ENCODE peak calls at places on chromosomes 11 and 22, in six cellular contexts. One of them, this sample, is unnamed.
A peak's percentile ranks its signal among the peaks of the same experiment; 100 is the strongest.

GRCh38 chr11:26283852-26284421 is 48.0 kb upstream of the ANO3 start:
- DNase-seq in GM12878: no peak
- DNase-seq in A549: no peak
- DNase-seq in K562: no peak
- DNase-seq in endothelial cell of umbilical vein: no peak
- DNase-seq in HepG2: no peak
- DNase-seq in this sample: no peak

GRCh38 chr22:46433318-46433717 is 97.8 kb downstream of the TRMU start:
- DNase-seq in GM12878: no peak
- DNase-seq in A549: no peak
- DNase-seq in K562: no peak
- DNase-seq in endothelial cell of umbilical vein: no peak
- DNase-seq in HepG2: no peak
- DNase-seq in this sample: peak; percentile 20

GRCh38 chr11:10371926-10372641 is 67.2 kb downstream of the ADM start:
- DNase-seq in GM12878: no peak
- DNase-seq in A549: no peak
- DNase-seq in K562: no peak
- DNase-seq in endothelial cell of umbilical vein: no peak
- DNase-seq in HepG2: no peak
- DNase-seq in this sample: no peak

GRCh38 chr22:40479126-40479800 is 108.9 kb downstream of the SGSM3 start:
- DNase-seq in GM12878: no peak
- DNase-seq in A549: no peak
- DNase-seq in K562: no peak
- DNase-seq in endothelial cell of umbilical vein: no peak
- DNase-seq in HepG2: no peak
- DNase-seq in this sample: no peak

GRCh38 chr22:20464096-20464614 is 26.5 kb upstream of the SCARF2 start:
- DNase-seq in GM12878: no peak
- DNase-seq in A549: no peak
- DNase-seq in K562: no peak
- DNase-seq in endothelial cell of umbilical vein: no peak
- DNase-seq in HepG2: no peak
- DNase-seq in this sample: no peak

GRCh38 chr11:114358711-114359110 is 41.6 kb downstream of the C11orf71 start:
- DNase-seq in GM12878: no peak
- DNase-seq in A549: no peak
- DNase-seq in K562: no peak
- DNase-seq in endothelial cell of umbilical vein: peak; percentile 21
- DNase-seq in HepG2: no peak
- DNase-seq in this sample: peak; percentile 48

GRCh38 chr11:127334466-127334865 is 333.9 kb upstream of the KIRREL3 start:
- DNase-seq in GM12878: no peak
- DNase-seq in A549: no peak
- DNase-seq in K562: no peak
- DNase-seq in endothelial cell of umbilical vein: no peak
- DNase-seq in HepG2: no peak
- DNase-seq in this sample: no peak

GRCh38 chr11:79007811-79008294 is 433.0 kb downstream of the TENM4 start:
- DNase-seq in GM12878: no peak
- DNase-seq in A549: no peak
- DNase-seq in K562: no peak
- DNase-seq in endothelial cell of umbilical vein: no peak
- DNase-seq in HepG2: no peak
- DNase-seq in this sample: no peak

GRCh38 chr22:50184004-50184461 is 1.7 kb upstream of the TRABD start:
- DNase-seq in GM12878: no peak
- DNase-seq in A549: peak; percentile 49
- DNase-seq in K562: no peak
- DNase-seq in endothelial cell of umbilical vein: no peak
- DNase-seq in HepG2: peak; percentile 55
- DNase-seq in this sample: no peak

GRCh38 chr22:17501679-17502285 is 61.5 kb upstream of the SLC25A18 start:
- DNase-seq in GM12878: peak; percentile 57
- DNase-seq in A549: peak; percentile 67
- DNase-seq in K562: peak; percentile 51
- DNase-seq in endothelial cell of umbilical vein: peak; percentile 79
- DNase-seq in HepG2: peak; percentile 63
- DNase-seq in this sample: peak; percentile 76

GRCh38 chr11:113615773-113616172 is 90.3 kb downstream of the TMPRSS5 start:
- DNase-seq in GM12878: no peak
- DNase-seq in A549: no peak
- DNase-seq in K562: no peak
- DNase-seq in endothelial cell of umbilical vein: no peak
- DNase-seq in HepG2: no peak
- DNase-seq in this sample: no peak

GRCh38 chr22:46636221-46637002 is 16.2 kb downstream of the GRAMD4 start:
- DNase-seq in GM12878: no peak
- DNase-seq in A549: no peak
- DNase-seq in K562: no peak
- DNase-seq in endothelial cell of umbilical vein: no peak
- DNase-seq in HepG2: no peak
- DNase-seq in this sample: no peak

GRCh38 chr22:19543970-19544708 is 19.9 kb upstream of the CLDN5 start:
- DNase-seq in GM12878: no peak
- DNase-seq in A549: no peak
- DNase-seq in K562: peak; percentile 22
- DNase-seq in endothelial cell of umbilical vein: no peak
- DNase-seq in HepG2: peak; percentile 28
- DNase-seq in this sample: no peak

GRCh38 chr11:71580057-71581003 is 2.3 kb downstream of the KRTAP5-11 start:
- DNase-seq in GM12878: no peak
- DNase-seq in A549: peak; percentile 69
- DNase-seq in K562: peak; percentile 72
- DNase-seq in endothelial cell of umbilical vein: peak; percentile 63
- DNase-seq in HepG2: peak; percentile 58
- DNase-seq in this sample: peak; percentile 53

GRCh38 chr22:40583058-40583741 is 53.3 kb downstream of the MRTFA start:
- DNase-seq in GM12878: no peak
- DNase-seq in A549: no peak
- DNase-seq in K562: no peak
- DNase-seq in endothelial cell of umbilical vein: no peak
- DNase-seq in HepG2: no peak
- DNase-seq in this sample: no peak

GRCh38 chr11:42407379-42407778 is 904.4 kb upstream of the API5 start:
- DNase-seq in GM12878: no peak
- DNase-seq in A549: no peak
- DNase-seq in K562: no peak
- DNase-seq in endothelial cell of umbilical vein: peak; percentile 13
- DNase-seq in HepG2: no peak
- DNase-seq in this sample: peak; percentile 14

GRCh38 chr22:39349967-39350802 is at the start of gene SYNGR1:
- DNase-seq in GM12878: no peak
- DNase-seq in A549: no peak
- DNase-seq in K562: no peak
- DNase-seq in endothelial cell of umbilical vein: no peak
- DNase-seq in HepG2: no peak
- DNase-seq in this sample: no peak

GRCh38 chr22:23774114-23774921 is 1.7 kb downstream of the MMP11 start:
- DNase-seq in GM12878: no peak
- DNase-seq in A549: no peak
- DNase-seq in K562: no peak
- DNase-seq in endothelial cell of umbilical vein: no peak
- DNase-seq in HepG2: peak; percentile 85
- DNase-seq in this sample: no peak

GRCh38 chr11:93537767-93538261 is 5.4 kb downstream of the SMCO4 start:
- DNase-seq in GM12878: no peak
- DNase-seq in A549: no peak
- DNase-seq in K562: no peak
- DNase-seq in endothelial cell of umbilical vein: no peak
- DNase-seq in HepG2: no peak
- DNase-seq in this sample: peak; percentile 77

GRCh38 chr11:39990413-39990812 is 1469.0 kb downstream of the LRRC4C start:
- DNase-seq in GM12878: no peak
- DNase-seq in A549: no peak
- DNase-seq in K562: no peak
- DNase-seq in endothelial cell of umbilical vein: no peak
- DNase-seq in HepG2: no peak
- DNase-seq in this sample: no peak

GRCh38 chr11:129943036-129943435 is 47.7 kb upstream of the NFRKB start:
- DNase-seq in GM12878: no peak
- DNase-seq in A549: no peak
- DNase-seq in K562: no peak
- DNase-seq in endothelial cell of umbilical vein: no peak
- DNase-seq in HepG2: peak; percentile 44
- DNase-seq in this sample: no peak

GRCh38 chr11:36657610-36658225 is 59.7 kb upstream of the RAG2 start:
- DNase-seq in GM12878: no peak
- DNase-seq in A549: no peak
- DNase-seq in K562: no peak
- DNase-seq in endothelial cell of umbilical vein: no peak
- DNase-seq in HepG2: no peak
- DNase-seq in this sample: no peak

GRCh38 chr11:1560011-1560579 is 12.0 kb downstream of the DUSP8 start:
- DNase-seq in GM12878: no peak
- DNase-seq in A549: no peak
- DNase-seq in K562: no peak
- DNase-seq in endothelial cell of umbilical vein: no peak
- DNase-seq in HepG2: no peak
- DNase-seq in this sample: no peak

DNA sequence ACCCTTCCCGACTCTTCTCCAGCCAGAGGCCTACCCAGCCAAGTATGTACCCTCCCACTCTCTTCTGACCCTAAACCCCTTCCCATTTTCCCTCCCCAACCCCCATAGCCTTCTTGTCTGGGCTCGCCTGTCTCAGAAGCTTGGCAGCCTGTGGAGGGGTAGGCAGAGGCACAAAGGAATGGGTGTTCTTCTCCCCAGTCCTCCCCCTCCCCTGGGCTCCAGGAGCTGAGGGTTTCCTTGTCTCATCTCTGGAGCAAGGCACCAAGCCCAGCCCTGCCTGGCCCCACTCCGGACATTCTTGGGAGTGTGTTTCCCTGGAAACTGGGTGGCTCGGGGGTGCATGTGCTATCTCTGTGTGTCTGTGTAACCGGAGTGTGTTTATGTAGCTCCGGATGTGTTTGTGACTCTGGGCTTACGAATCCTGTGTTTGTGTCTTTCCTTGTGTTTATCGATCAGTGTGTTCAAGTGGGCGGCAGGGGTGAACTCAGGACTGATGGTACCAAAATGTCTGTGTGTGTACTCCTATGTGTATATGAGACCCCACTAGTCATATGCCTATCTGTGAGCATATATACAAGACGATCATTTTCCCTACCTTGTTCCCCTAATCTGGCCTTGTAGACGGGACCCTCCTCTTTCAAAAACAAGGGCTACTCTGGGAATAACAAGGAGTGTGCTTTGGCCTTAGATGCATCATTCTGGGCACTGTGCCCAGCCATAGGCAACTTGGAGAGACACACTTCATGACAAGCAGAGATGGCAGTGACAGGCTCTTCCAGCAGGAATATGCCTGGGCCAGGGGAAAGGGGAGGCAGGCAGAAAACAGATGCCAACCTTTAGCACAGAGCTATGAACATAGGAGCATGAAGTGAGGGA is 10.9 kb downstream of the PHLDB1 start:
- DNase-seq in GM12878: no peak
- DNase-seq in A549: no peak
- DNase-seq in K562: no peak
- DNase-seq in endothelial cell of umbilical vein: peak; percentile 81
- DNase-seq in HepG2: no peak
- DNase-seq in this sample: no peak
- TF ChIP-seq MYC in GM12878: no peak
- TF ChIP-seq MYC in A549: no peak
- TF ChIP-seq MYC in K562: no peak
- TF ChIP-seq MYC in endothelial cell of umbilical vein: peak; percentile 31
- TF ChIP-seq MYC in HepG2: no peak
- TF ChIP-seq MYC in this sample: no peak

GRCh38 chr11:64638017-64638664 is 47.1 kb downstream of the SLC22A12 start:
- DNase-seq in GM12878: no peak
- DNase-seq in A549: no peak
- DNase-seq in K562: peak; percentile 71
- DNase-seq in endothelial cell of umbilical vein: no peak
- DNase-seq in HepG2: no peak
- DNase-seq in this sample: peak; percentile 89
- TF ChIP-seq MYC in GM12878: no peak
- TF ChIP-seq MYC in A549: no peak
- TF ChIP-seq MYC in K562: no peak
- TF ChIP-seq MYC in endothelial cell of umbilical vein: no peak
- TF ChIP-seq MYC in HepG2: no peak
- TF ChIP-seq MYC in this sample: no peak

DNA sequence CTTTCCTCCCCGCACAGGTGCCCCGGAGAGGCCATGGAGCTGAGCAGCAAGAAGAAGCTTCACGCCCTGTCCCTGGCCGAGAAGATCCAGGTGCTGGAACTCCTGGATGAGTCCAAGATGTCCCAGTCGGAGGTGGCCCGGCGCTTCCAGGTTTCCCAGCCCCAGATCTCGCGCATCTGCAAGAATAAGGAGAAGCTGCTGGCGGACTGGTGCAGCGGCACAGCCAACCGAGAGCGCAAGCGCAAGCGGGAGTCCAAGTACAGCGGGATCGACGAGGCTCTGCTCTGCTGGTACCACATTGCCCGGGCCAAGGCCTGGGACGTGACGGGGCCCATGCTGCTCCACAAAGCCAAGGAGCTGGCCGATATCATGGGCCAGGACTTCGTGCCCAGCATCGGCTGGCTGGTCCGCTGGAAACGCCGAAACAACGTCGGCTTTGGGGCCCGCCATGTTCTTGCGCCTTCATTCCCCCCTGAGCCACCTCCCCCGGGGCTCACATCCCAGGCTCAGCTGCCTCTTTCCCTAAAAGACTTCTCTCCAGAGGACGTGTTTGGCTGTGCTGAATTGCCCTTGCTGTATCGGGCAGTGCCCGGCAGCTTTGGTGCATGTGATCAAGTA is 1.3 kb downstream of the TIGD3 start:
- DNase-seq in GM12878: no peak
- DNase-seq in A549: no peak
- DNase-seq in K562: no peak
- DNase-seq in endothelial cell of umbilical vein: peak; percentile 26
- DNase-seq in HepG2: no peak
- DNase-seq in this sample: no peak
- TF ChIP-seq MYC in GM12878: no peak
- TF ChIP-seq MYC in A549: no peak
- TF ChIP-seq MYC in K562: no peak
- TF ChIP-seq MYC in endothelial cell of umbilical vein: no peak
- TF ChIP-seq MYC in HepG2: no peak
- TF ChIP-seq MYC in this sample: no peak

DNA sequence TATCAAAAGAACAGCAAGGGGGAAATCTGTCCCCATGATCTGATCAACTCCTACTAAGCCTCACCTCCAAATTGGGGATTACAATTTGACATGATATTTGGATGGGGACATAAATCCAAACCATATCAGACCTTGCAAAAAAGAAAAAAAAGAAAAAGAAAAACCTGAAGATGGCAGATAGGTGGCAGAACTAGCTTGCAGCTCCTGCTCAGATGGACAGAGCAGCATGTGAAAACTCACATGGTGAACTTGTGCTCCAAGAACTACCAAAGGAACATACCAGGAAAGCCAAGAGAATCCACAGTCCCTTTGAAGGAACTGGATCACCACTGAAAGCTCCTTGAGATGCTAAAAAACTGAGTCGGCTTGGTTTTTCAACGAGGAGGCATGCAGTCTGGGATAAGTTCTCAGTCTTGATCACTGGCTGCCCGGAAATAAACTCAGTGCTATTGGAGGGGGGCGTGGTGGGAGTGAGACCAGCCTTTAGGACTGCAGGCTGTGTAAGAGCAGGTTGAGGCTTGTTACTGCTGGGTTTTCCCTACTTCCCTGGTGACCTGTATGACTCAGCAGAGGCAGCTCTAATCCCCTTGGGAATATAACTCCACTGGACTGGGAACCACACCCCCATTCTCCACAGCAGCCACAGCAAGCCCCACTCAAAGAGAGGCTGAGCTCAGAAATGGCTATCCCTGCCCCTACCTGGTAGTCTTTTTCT is 358.3 kb upstream of the ARHGAP42 start:
- DNase-seq in GM12878: no peak
- DNase-seq in A549: peak; percentile 22
- DNase-seq in K562: no peak
- DNase-seq in endothelial cell of umbilical vein: no peak
- DNase-seq in HepG2: no peak
- DNase-seq in this sample: no peak
- TF ChIP-seq MYC in GM12878: no peak
- TF ChIP-seq MYC in A549: no peak
- TF ChIP-seq MYC in K562: no peak
- TF ChIP-seq MYC in endothelial cell of umbilical vein: no peak
- TF ChIP-seq MYC in HepG2: no peak
- TF ChIP-seq MYC in this sample: no peak

This sample was measured in NB4.